ENCODE peak calls at places on chromosomes 1 and 21, in nine cellular contexts. V, J, S, X, I, Y, K, O and P are unnamed samples.
A peak's percentile ranks its signal among the peaks of the same experiment; 100 is the strongest.

GRCh38 chr1:204927673-204928641 is 57.3 kb downstream of the NFASC start:
- DNase-seq in X (no peak), O (no peak), J (no peak), K (no peak), S (no peak), I (no peak), Y (no peak), V (peak; percentile 42), P (no peak)

GRCh38 chr1:165060285-165060793 is 296.2 kb downstream of the LMX1A start:
- DNase-seq in I (no peak), J (no peak), S (no peak), O (no peak), X (no peak), Y (no peak), V (no peak), K (no peak), P (no peak)

GRCh38 chr1:37721565-37721964 is 29.2 kb downstream of the CDCA8 start:
- DNase-seq in J (no peak), I (no peak), X (no peak), Y (no peak), O (no peak), S (peak; percentile 30), V (no peak), K (no peak), P (no peak)

GRCh38 chr21:45030637-45031218 is 43.7 kb upstream of the ADARB1 start:
- DNase-seq in X (no peak), I (no peak), K (no peak), S (no peak), V (no peak), J (no peak), Y (no peak), O (no peak), P (no peak)

GRCh38 chr1:41296476-41296875 is 54.4 kb upstream of the SCMH1 start:
- DNase-seq in Y (no peak), K (no peak), V (no peak), I (no peak), S (peak; percentile 42), J (no peak), O (no peak), X (no peak), P (no peak)

GRCh38 chr1:160359559-160360226 is 7.2 kb upstream of the NHLH1 start:
- DNase-seq in V (no peak), I (no peak), J (no peak), Y (no peak), X (no peak), S (no peak), O (no peak), K (no peak), P (no peak)

GRCh38 chr21:35048706-35049617 is at the start of gene RUNX1:
- DNase-seq in Y (peak; percentile 65), O (peak; percentile 58), J (peak; percentile 22), V (no peak), S (peak; percentile 100), K (peak; percentile 99), I (peak; percentile 31), X (peak; percentile 17), P (peak; percentile 35)

GRCh38 chr1:24946861-24947658 is 17.0 kb upstream of the RUNX3 start:
- DNase-seq in J (no peak), V (no peak), O (no peak), S (no peak), Y (no peak), I (no peak), X (no peak), K (peak; percentile 58), P (peak; percentile 88)

GRCh38 chr1:174090476-174090875 is 68.3 kb upstream of the RC3H1 start:
- DNase-seq in O (no peak), V (no peak), J (no peak), K (no peak), X (no peak), Y (no peak), S (no peak), I (no peak), P (no peak)

GRCh38 chr1:55916480-55916879 is 662.9 kb downstream of the PLPP3 start:
- DNase-seq in V (no peak), J (no peak), O (no peak), K (no peak), I (no peak), Y (no peak), S (no peak), X (peak; percentile 29), P (no peak)

GRCh38 chr1:57553666-57554065 is 129.8 kb upstream of the DAB1 start:
- DNase-seq in Y (no peak), J (no peak), I (no peak), O (no peak), V (no peak), K (no peak), X (no peak), S (peak; percentile 3), P (no peak)

GRCh38 chr1:29671957-29672356 is 435.6 kb downstream of the PTPRU start:
- DNase-seq in J (no peak), S (no peak), I (no peak), Y (no peak), K (no peak), X (no peak), V (no peak), O (no peak), P (no peak)

GRCh38 chr1:3535732-3536131 is 75.6 kb downstream of the MEGF6 start:
- DNase-seq in S (no peak), V (no peak), X (no peak), I (no peak), K (no peak), J (no peak), O (no peak), Y (no peak), P (no peak)

GRCh38 chr1:240014051-240014450 is 77.6 kb upstream of the FMN2 start:
- DNase-seq in Y (no peak), K (no peak), X (no peak), V (no peak), J (no peak), S (no peak), I (no peak), O (no peak), P (no peak)

GRCh38 chr1:216314369-216315095 is 108.7 kb downstream of the USH2A start:
- DNase-seq in Y (no peak), S (no peak), X (no peak), J (no peak), K (peak; percentile 6), V (peak; percentile 60), O (no peak), I (no peak), P (no peak)

GRCh38 chr21:18023099-18023498 is 203.9 kb upstream of the C21orf91 start:
- DNase-seq in K (no peak), J (no peak), O (no peak), V (no peak), Y (no peak), I (no peak), S (no peak), X (no peak), P (no peak)

GRCh38 chr1:246592695-246593094 is 26.4 kb downstream of the CNST start:
- DNase-seq in Y (no peak), J (no peak), I (no peak), X (peak; percentile 83), O (no peak), K (no peak), V (no peak), S (no peak), P (no peak)

GRCh38 chr1:204821476-204821875 is 49.2 kb upstream of the NFASC start:
- DNase-seq in V (no peak), Y (no peak), O (no peak), J (no peak), I (no peak), K (no peak), S (no peak), X (no peak), P (no peak)

GRCh38 chr1:155379180-155379876 is 58.6 kb downstream of the RUSC1 start:
- DNase-seq in X (no peak), K (no peak), I (no peak), J (no peak), O (no peak), Y (no peak), S (no peak), V (no peak), P (no peak)

GRCh38 chr1:115807723-115808122 is 33.2 kb downstream of the NHLH2 start:
- DNase-seq in J (no peak), I (peak; percentile 23), X (peak; percentile 63), K (peak; percentile 63), Y (no peak), O (peak; percentile 44), V (peak; percentile 59), S (peak; percentile 66), P (no peak)

GRCh38 chr1:59022799-59023198 is 239.0 kb upstream of the JUN start:
- DNase-seq in I (no peak), K (no peak), X (no peak), O (no peak), J (no peak), Y (no peak), S (no peak), V (no peak), P (no peak)

GRCh38 chr1:239179001-239179400 is 207.4 kb upstream of the CHRM3 start:
- DNase-seq in J (no peak), K (no peak), Y (no peak), S (no peak), X (no peak), I (no peak), V (no peak), O (no peak), P (no peak)

GRCh38 chr1:226697151-226697575 is 41.9 kb downstream of the ITPKB start:
- DNase-seq in I (no peak), Y (no peak), X (no peak), K (peak; percentile 71), V (no peak), S (no peak), O (no peak), J (no peak), P (no peak)

GRCh38 chr1:213539464-213539863 is 448.3 kb upstream of the PROX1 start:
- DNase-seq in J (no peak), V (no peak), K (no peak), O (no peak), X (no peak), I (no peak), Y (no peak), S (no peak), P (no peak)

GRCh38 chr1:173414136-173414535 is 63.0 kb upstream of the PRDX6 start:
- DNase-seq in X (no peak), J (no peak), K (no peak), I (no peak), S (peak; percentile 66), Y (no peak), O (no peak), V (no peak), P (no peak)

GRCh38 chr1:177854951-177855350 is 114.9 kb downstream of the SEC16B start:
- DNase-seq in V (no peak), S (no peak), I (no peak), Y (no peak), J (no peak), K (no peak), X (no peak), O (no peak), P (no peak)

GRCh38 chr1:212606734-212607205 is 1.8 kb upstream of the ATF3 start:
- DNase-seq in S (no peak), J (no peak), V (peak; percentile 76), O (peak; percentile 28), Y (peak; percentile 22), K (no peak), I (peak; percentile 61), X (no peak), P (peak; percentile 43)

GRCh38 chr1:116133696-116134095 is 22.5 kb downstream of the MAB21L3 start:
- DNase-seq in J (no peak), Y (no peak), K (no peak), S (no peak), I (no peak), X (no peak), O (no peak), V (no peak), P (no peak)

GRCh38 chr1:41762251-41762650 is 156.5 kb downstream of the HIVEP3 start:
- DNase-seq in K (no peak), I (no peak), S (no peak), V (no peak), X (no peak), Y (no peak), O (no peak), J (no peak), P (no peak)